ENCODE peak calls at places on chromosomes 7 and 10, in four cellular contexts. N is stimulated activated naive B cell treated with anti-CD40 and anti-IgM and Interleukin-4, amounts not matched to agents 10 μg/mL and 1 μg/mL and 100 μg/mL, for 72 hours; W is tibial artery; Q is ureter. C is an unnamed sample.

GRCh38 chr10:114363745-114364460 is 40.4 kb downstream of the AFAP1L2 start:
- DNase-seq in N (no peak), W (no peak), Q (no peak), C (no peak)

GRCh38 chr10:75062191-75062849 is 49.1 kb upstream of the SAMD8 start:
- DNase-seq in N (no peak), W (peak), Q (no peak), C (no peak)

GRCh38 chr7:25456467-25457171 is 228.3 kb upstream of the NPVF start:
- DNase-seq in N (no peak), W (peak), Q (peak), C (peak)

GRCh38 chr10:59904431-59905065 is 1.8 kb downstream of the CCDC6 start:
- DNase-seq in N (no peak), W (no peak), Q (no peak), C (no peak)

GRCh38 chr10:13224210-13224995 is 9.8 kb downstream of the UCMA start:
- DNase-seq in N (no peak), W (no peak), Q (no peak), C (no peak)

GRCh38 chr7:136234040-136234439 is 256.9 kb upstream of the MTPN start:
- DNase-seq in N (no peak), W (no peak), Q (no peak), C (no peak)

GRCh38 chr7:158682456-158682855 is 22.1 kb downstream of the NCAPG2 start:
- DNase-seq in N (no peak), W (no peak), Q (no peak), C (no peak)

GRCh38 chr7:149194799-149195179 is 557 bp upstream of the ZNF282 start:
- DNase-seq in N (no peak), W (no peak), Q (no peak), C (no peak)

GRCh38 chr7:50481867-50482266 is 31.7 kb upstream of the FIGNL1 start:
- DNase-seq in N (no peak), W (no peak), Q (no peak), C (no peak)

GRCh38 chr10:43140414-43140813 is 2.2 kb downstream of the CSGALNACT2 start:
- DNase-seq in N (no peak), W (no peak), Q (no peak), C (no peak)

GRCh38 chr10:24255115-24255895 is 46.4 kb downstream of the KIAA1217 start:
- DNase-seq in N (no peak), W (no peak), Q (peak), C (no peak)

GRCh38 chr7:151597541-151597940 is 77.8 kb upstream of the RHEB start:
- DNase-seq in N (no peak), W (no peak), Q (no peak), C (no peak)

GRCh38 chr7:101538596-101539459 is 90.3 kb downstream of the MYL10 start:
- DNase-seq in N (peak), W (peak), Q (peak), C (no peak)

GRCh38 chr7:158445421-158446175 is 142.0 kb downstream of the PTPRN2 start:
- DNase-seq in N (no peak), W (no peak), Q (no peak), C (no peak)

GRCh38 chr7:115349635-115350034 is 427.7 kb downstream of the MDFIC start:
- DNase-seq in N (no peak), W (no peak), Q (no peak), C (no peak)

GRCh38 chr7:57305192-57305748 is 144.7 kb upstream of the ZNF716 start:
- DNase-seq in N (no peak), W (no peak), Q (no peak), C (no peak)

GRCh38 chr7:42605381-42605780 is 306.5 kb downstream of the C7orf25 start:
- DNase-seq in N (no peak), W (no peak), Q (no peak), C (no peak)

GRCh38 chr7:7992502-7992901 is 23.9 kb downstream of the GLCCI1 start:
- DNase-seq in N (no peak), W (no peak), Q (no peak), C (no peak)

GRCh38 chr7:158587425-158588084 is at the start of gene PTPRN2:
- DNase-seq in N (no peak), W (no peak), Q (peak), C (no peak)

GRCh38 chr10:129626801-129627434 is 159.9 kb downstream of the MGMT start:
- DNase-seq in N (no peak), W (no peak), Q (no peak), C (no peak)

GRCh38 chr7:45890902-45891461 is 2.7 kb downstream of the IGFBP1 start:
- DNase-seq in N (no peak), W (no peak), Q (no peak), C (no peak)

GRCh38 chr10:36448760-36449681 is 676.4 kb upstream of the ANKRD30A start:
- DNase-seq in N (no peak), W (no peak), Q (no peak), C (no peak)

GRCh38 chr7:43004076-43004475 is 71.9 kb downstream of the MRPL32 start:
- DNase-seq in N (no peak), W (no peak), Q (no peak), C (no peak)

GRCh38 chr10:133140417-133141143 is 19.4 kb upstream of the KNDC1 start:
- DNase-seq in N (no peak), W (peak), Q (no peak), C (no peak)

GRCh38 chr7:96061844-96062243 is 260.1 kb downstream of the SLC25A13 start:
- DNase-seq in N (no peak), W (no peak), Q (peak), C (no peak)

GRCh38 chr7:43906327-43907010 is at the start of gene URGCP:
- DNase-seq in N (peak), W (peak), Q (peak), C (no peak)

GRCh38 chr7:87886875-87887274 is 10.6 kb downstream of the DBF4 start:
- DNase-seq in N (no peak), W (no peak), Q (no peak), C (no peak)

GRCh38 chr10:120586471-120586872 is 129.4 kb downstream of the PLPP4 start:
- DNase-seq in N (no peak), W (no peak), Q (no peak), C (no peak)

GRCh38 chr10:79274279-79275104 is 72.8 kb upstream of the PPIF start:
- DNase-seq in N (no peak), W (peak), Q (peak), C (peak)

GRCh38 chr7:36018816-36019484 is 134.1 kb upstream of the EEPD1 start:
- DNase-seq in N (no peak), W (no peak), Q (no peak), C (peak)

GRCh38 chr10:105239311-105240215 is 598.5 kb downstream of the SORCS3 start:
- DNase-seq in N (no peak), W (no peak), Q (no peak), C (no peak)

GRCh38 chr10:78706256-78706655 is 362.5 kb upstream of the ZMIZ1 start:
- DNase-seq in N (no peak), W (no peak), Q (no peak), C (no peak)

GRCh38 chr10:35307297-35307696 is 29.0 kb upstream of the CCNY start:
- DNase-seq in N (no peak), W (no peak), Q (no peak), C (no peak)

GRCh38 chr7:131327049-131327625 is 539 bp upstream of the MKLN1 start:
- DNase-seq in N (no peak), W (peak), Q (peak), C (peak)

GRCh38 chr7:155106356-155106755 is 36.2 kb downstream of the HTR5A start:
- DNase-seq in N (no peak), W (no peak), Q (no peak), C (no peak)